ENCODE peak calls at places on chromosome 14, in seven cellular contexts. One of them, this sample, is unnamed.

GRCh38 chr14:37328673-37329072 is 130.9 kb downstream of the MIPOL1 start:
- DNase-seq in A549: peak
- DNase-seq in left lung: no peak
- DNase-seq in PC-3: no peak
- DNase-seq in CD8-positive, alpha-beta memory T cell: no peak
- DNase-seq in AG09309: no peak
- DNase-seq in CD4-positive, CD25-positive, alpha-beta regulatory T cell: no peak
- DNase-seq in this sample: no peak

GRCh38 chr14:93156693-93157369 is 27.9 kb downstream of the MOAP1 start:
- DNase-seq in PC-3: peak
- DNase-seq in A549: no peak
- DNase-seq in CD4-positive, CD25-positive, alpha-beta regulatory T cell: no peak
- DNase-seq in CD8-positive, alpha-beta memory T cell: no peak
- DNase-seq in AG09309: no peak
- DNase-seq in left lung: peak
- DNase-seq in this sample: no peak

GRCh38 chr14:39765676-39766075 is 333.4 kb upstream of the FBXO33 start:
- DNase-seq in CD8-positive, alpha-beta memory T cell: no peak
- DNase-seq in AG09309: no peak
- DNase-seq in CD4-positive, CD25-positive, alpha-beta regulatory T cell: no peak
- DNase-seq in PC-3: no peak
- DNase-seq in left lung: no peak
- DNase-seq in A549: no peak
- DNase-seq in this sample: no peak

GRCh38 chr14:93029911-93030555 is 85.7 kb downstream of the ITPK1 start:
- DNase-seq in A549: no peak
- DNase-seq in AG09309: no peak
- DNase-seq in PC-3: peak
- DNase-seq in CD8-positive, alpha-beta memory T cell: no peak
- DNase-seq in left lung: no peak
- DNase-seq in CD4-positive, CD25-positive, alpha-beta regulatory T cell: no peak
- DNase-seq in this sample: no peak

GRCh38 chr14:34374998-34375740 is 86.9 kb downstream of the SPTSSA start:
- DNase-seq in PC-3: peak
- DNase-seq in CD8-positive, alpha-beta memory T cell: no peak
- DNase-seq in A549: no peak
- DNase-seq in AG09309: no peak
- DNase-seq in left lung: no peak
- DNase-seq in CD4-positive, CD25-positive, alpha-beta regulatory T cell: no peak
- DNase-seq in this sample: no peak

GRCh38 chr14:96246535-96246839 is 9.5 kb upstream of the BDKRB1 start:
- DNase-seq in CD4-positive, CD25-positive, alpha-beta regulatory T cell: no peak
- DNase-seq in A549: peak
- DNase-seq in PC-3: peak
- DNase-seq in CD8-positive, alpha-beta memory T cell: no peak
- DNase-seq in AG09309: peak
- DNase-seq in left lung: no peak
- DNase-seq in this sample: peak

GRCh38 chr14:30608533-30609006 is 13.5 kb upstream of the SCFD1 start:
- DNase-seq in A549: peak
- DNase-seq in CD4-positive, CD25-positive, alpha-beta regulatory T cell: no peak
- DNase-seq in CD8-positive, alpha-beta memory T cell: no peak
- DNase-seq in PC-3: peak
- DNase-seq in AG09309: no peak
- DNase-seq in left lung: no peak
- DNase-seq in this sample: no peak

GRCh38 chr14:76926521-76927251 is 100.5 kb downstream of the LRRC74A start:
- DNase-seq in left lung: no peak
- DNase-seq in AG09309: no peak
- DNase-seq in CD4-positive, CD25-positive, alpha-beta regulatory T cell: peak
- DNase-seq in PC-3: no peak
- DNase-seq in CD8-positive, alpha-beta memory T cell: peak
- DNase-seq in A549: no peak
- DNase-seq in this sample: no peak

GRCh38 chr14:31479026-31479425 is 8.8 kb downstream of the GPR33 start:
- DNase-seq in left lung: no peak
- DNase-seq in AG09309: no peak
- DNase-seq in A549: no peak
- DNase-seq in CD8-positive, alpha-beta memory T cell: no peak
- DNase-seq in CD4-positive, CD25-positive, alpha-beta regulatory T cell: no peak
- DNase-seq in PC-3: no peak
- DNase-seq in this sample: no peak

GRCh38 chr14:20278414-20278813 is 27.3 kb downstream of the TTC5 start:
- DNase-seq in AG09309: no peak
- DNase-seq in PC-3: peak
- DNase-seq in CD4-positive, CD25-positive, alpha-beta regulatory T cell: peak
- DNase-seq in CD8-positive, alpha-beta memory T cell: no peak
- DNase-seq in left lung: no peak
- DNase-seq in A549: no peak
- DNase-seq in this sample: no peak

GRCh38 chr14:96274122-96274910 is 18.3 kb downstream of the BDKRB1 start:
- DNase-seq in left lung: no peak
- DNase-seq in A549: no peak
- DNase-seq in CD4-positive, CD25-positive, alpha-beta regulatory T cell: no peak
- DNase-seq in CD8-positive, alpha-beta memory T cell: no peak
- DNase-seq in PC-3: no peak
- DNase-seq in AG09309: peak
- DNase-seq in this sample: peak

GRCh38 chr14:65753061-65753460 is 340.5 kb downstream of the FUT8 start:
- DNase-seq in A549: no peak
- DNase-seq in CD4-positive, CD25-positive, alpha-beta regulatory T cell: no peak
- DNase-seq in CD8-positive, alpha-beta memory T cell: no peak
- DNase-seq in left lung: no peak
- DNase-seq in AG09309: no peak
- DNase-seq in PC-3: no peak
- DNase-seq in this sample: no peak

GRCh38 chr14:105944632-105945610 is 418.5 kb downstream of the TMEM121 start:
- DNase-seq in AG09309: no peak
- DNase-seq in PC-3: peak
- DNase-seq in CD4-positive, CD25-positive, alpha-beta regulatory T cell: peak
- DNase-seq in A549: peak
- DNase-seq in left lung: peak
- DNase-seq in CD8-positive, alpha-beta memory T cell: peak
- DNase-seq in this sample: no peak

GRCh38 chr14:90454041-90455000 is 57.5 kb downstream of the CALM1 start:
- DNase-seq in PC-3: peak
- DNase-seq in AG09309: no peak
- DNase-seq in CD8-positive, alpha-beta memory T cell: no peak
- DNase-seq in CD4-positive, CD25-positive, alpha-beta regulatory T cell: peak
- DNase-seq in A549: peak
- DNase-seq in left lung: no peak
- DNase-seq in this sample: peak

GRCh38 chr14:101917413-101918124 is 46.8 kb upstream of the DYNC1H1 start:
- DNase-seq in A549: no peak
- DNase-seq in AG09309: no peak
- DNase-seq in CD8-positive, alpha-beta memory T cell: no peak
- DNase-seq in left lung: no peak
- DNase-seq in CD4-positive, CD25-positive, alpha-beta regulatory T cell: no peak
- DNase-seq in PC-3: no peak
- DNase-seq in this sample: no peak

GRCh38 chr14:71442503-71442902 is 489.7 kb upstream of the RGS6 start:
- DNase-seq in left lung: no peak
- DNase-seq in AG09309: no peak
- DNase-seq in CD4-positive, CD25-positive, alpha-beta regulatory T cell: no peak
- DNase-seq in CD8-positive, alpha-beta memory T cell: no peak
- DNase-seq in PC-3: no peak
- DNase-seq in A549: no peak
- DNase-seq in this sample: no peak

GRCh38 chr14:101066826-101067508 is 163.4 kb upstream of the RTL1 start:
- DNase-seq in PC-3: no peak
- DNase-seq in A549: no peak
- DNase-seq in AG09309: no peak
- DNase-seq in CD4-positive, CD25-positive, alpha-beta regulatory T cell: no peak
- DNase-seq in CD8-positive, alpha-beta memory T cell: no peak
- DNase-seq in left lung: peak
- DNase-seq in this sample: no peak

GRCh38 chr14:98006008-98006407 is 1208.8 kb downstream of the VRK1 start:
- DNase-seq in AG09309: no peak
- DNase-seq in CD4-positive, CD25-positive, alpha-beta regulatory T cell: no peak
- DNase-seq in PC-3: no peak
- DNase-seq in CD8-positive, alpha-beta memory T cell: no peak
- DNase-seq in A549: no peak
- DNase-seq in left lung: no peak
- DNase-seq in this sample: no peak

GRCh38 chr14:98015921-98016320 is 1218.7 kb downstream of the VRK1 start:
- DNase-seq in A549: no peak
- DNase-seq in CD8-positive, alpha-beta memory T cell: no peak
- DNase-seq in left lung: no peak
- DNase-seq in AG09309: no peak
- DNase-seq in CD4-positive, CD25-positive, alpha-beta regulatory T cell: peak
- DNase-seq in PC-3: no peak
- DNase-seq in this sample: no peak

GRCh38 chr14:98008381-98009113 is 1211.4 kb downstream of the VRK1 start:
- DNase-seq in PC-3: peak
- DNase-seq in CD8-positive, alpha-beta memory T cell: no peak
- DNase-seq in AG09309: no peak
- DNase-seq in CD4-positive, CD25-positive, alpha-beta regulatory T cell: peak
- DNase-seq in left lung: no peak
- DNase-seq in A549: no peak
- DNase-seq in this sample: no peak

GRCh38 chr14:98014851-98015615 is 1217.9 kb downstream of the VRK1 start:
- DNase-seq in AG09309: no peak
- DNase-seq in left lung: no peak
- DNase-seq in A549: no peak
- DNase-seq in PC-3: no peak
- DNase-seq in CD8-positive, alpha-beta memory T cell: no peak
- DNase-seq in CD4-positive, CD25-positive, alpha-beta regulatory T cell: no peak
- DNase-seq in this sample: no peak

GRCh38 chr14:98010791-98011190 is 1213.6 kb downstream of the VRK1 start:
- DNase-seq in CD8-positive, alpha-beta memory T cell: no peak
- DNase-seq in CD4-positive, CD25-positive, alpha-beta regulatory T cell: peak
- DNase-seq in PC-3: no peak
- DNase-seq in left lung: no peak
- DNase-seq in A549: no peak
- DNase-seq in AG09309: no peak
- DNase-seq in this sample: no peak
- H3K4me3 ChIP-seq in CD8-positive, alpha-beta memory T cell: no peak
- H3K4me3 ChIP-seq in CD4-positive, CD25-positive, alpha-beta regulatory T cell: no peak
- H3K4me3 ChIP-seq in PC-3: no peak
- H3K4me3 ChIP-seq in left lung: no peak
- H3K4me3 ChIP-seq in A549: no peak
- H3K4me3 ChIP-seq in AG09309: no peak
- H3K4me3 ChIP-seq in this sample: no peak

DNA sequence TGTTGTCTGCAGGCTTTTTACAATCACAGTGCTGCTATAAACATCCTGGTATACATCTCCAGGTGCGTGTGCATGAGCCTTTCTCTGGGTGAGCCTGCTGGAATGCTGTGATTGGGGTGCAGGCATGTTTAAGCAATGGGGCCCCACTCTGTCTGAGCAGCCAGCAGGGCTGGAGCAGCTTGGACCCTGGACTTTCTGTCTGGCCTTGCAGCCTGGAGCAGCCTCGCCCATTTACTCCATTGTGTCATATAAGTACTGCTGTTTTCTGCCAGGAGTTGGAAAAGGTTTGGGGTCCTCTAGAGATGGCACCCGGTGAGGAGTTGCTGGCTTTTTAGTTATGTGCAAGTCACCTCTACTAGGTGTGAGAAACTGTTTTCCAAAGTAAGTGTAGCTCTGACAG is 199.0 kb downstream of the KIF26A start:
- DNase-seq in CD8-positive, alpha-beta memory T cell: no peak
- DNase-seq in CD4-positive, CD25-positive, alpha-beta regulatory T cell: no peak
- DNase-seq in AG09309: no peak
- DNase-seq in left lung: no peak
- DNase-seq in A549: no peak
- DNase-seq in PC-3: no peak
- DNase-seq in this sample: no peak
- H3K4me3 ChIP-seq in CD8-positive, alpha-beta memory T cell: no peak
- H3K4me3 ChIP-seq in CD4-positive, CD25-positive, alpha-beta regulatory T cell: no peak
- H3K4me3 ChIP-seq in AG09309: no peak
- H3K4me3 ChIP-seq in left lung: no peak
- H3K4me3 ChIP-seq in A549: no peak
- H3K4me3 ChIP-seq in PC-3: no peak
- H3K4me3 ChIP-seq in this sample: no peak

GRCh38 chr14:95215094-95215493 is 57.8 kb upstream of the DICER1 start:
- DNase-seq in left lung: no peak
- DNase-seq in CD4-positive, CD25-positive, alpha-beta regulatory T cell: no peak
- DNase-seq in A549: no peak
- DNase-seq in PC-3: no peak
- DNase-seq in AG09309: no peak
- DNase-seq in CD8-positive, alpha-beta memory T cell: no peak
- DNase-seq in this sample: no peak

GRCh38 chr14:95213774-95214173 is 56.4 kb upstream of the DICER1 start:
- DNase-seq in AG09309: no peak
- DNase-seq in A549: no peak
- DNase-seq in PC-3: no peak
- DNase-seq in left lung: no peak
- DNase-seq in CD4-positive, CD25-positive, alpha-beta regulatory T cell: no peak
- DNase-seq in CD8-positive, alpha-beta memory T cell: no peak
- DNase-seq in this sample: no peak

GRCh38 chr14:95210699-95211098 is 53.4 kb upstream of the DICER1 start:
- DNase-seq in CD8-positive, alpha-beta memory T cell: no peak
- DNase-seq in left lung: peak
- DNase-seq in CD4-positive, CD25-positive, alpha-beta regulatory T cell: no peak
- DNase-seq in PC-3: no peak
- DNase-seq in A549: no peak
- DNase-seq in AG09309: no peak
- DNase-seq in this sample: no peak

GRCh38 chr14:95208598-95208997 is 51.3 kb upstream of the DICER1 start:
- DNase-seq in AG09309: no peak
- DNase-seq in PC-3: no peak
- DNase-seq in A549: no peak
- DNase-seq in CD8-positive, alpha-beta memory T cell: no peak
- DNase-seq in left lung: no peak
- DNase-seq in CD4-positive, CD25-positive, alpha-beta regulatory T cell: no peak
- DNase-seq in this sample: no peak

GRCh38 chr14:95211721-95212504 is 54.6 kb upstream of the DICER1 start:
- DNase-seq in CD8-positive, alpha-beta memory T cell: no peak
- DNase-seq in A549: no peak
- DNase-seq in AG09309: no peak
- DNase-seq in PC-3: no peak
- DNase-seq in left lung: peak
- DNase-seq in CD4-positive, CD25-positive, alpha-beta regulatory T cell: no peak
- DNase-seq in this sample: no peak
- H3K4me3 ChIP-seq in CD8-positive, alpha-beta memory T cell: no peak
- H3K4me3 ChIP-seq in A549: no peak
- H3K4me3 ChIP-seq in AG09309: no peak
- H3K4me3 ChIP-seq in PC-3: no peak
- H3K4me3 ChIP-seq in left lung: no peak
- H3K4me3 ChIP-seq in CD4-positive, CD25-positive, alpha-beta regulatory T cell: no peak
- H3K4me3 ChIP-seq in this sample: no peak

GRCh38 chr14:88792572-88793258 is at the start of gene EML5:
- DNase-seq in CD4-positive, CD25-positive, alpha-beta regulatory T cell: peak
- DNase-seq in A549: peak
- DNase-seq in PC-3: peak
- DNase-seq in left lung: peak
- DNase-seq in CD8-positive, alpha-beta memory T cell: peak
- DNase-seq in AG09309: no peak
- DNase-seq in this sample: peak

GRCh38 chr14:88793259-88793625 is 489 bp upstream of the EML5 start:
- DNase-seq in PC-3: no peak
- DNase-seq in left lung: peak
- DNase-seq in CD8-positive, alpha-beta memory T cell: no peak
- DNase-seq in A549: no peak
- DNase-seq in CD4-positive, CD25-positive, alpha-beta regulatory T cell: no peak
- DNase-seq in AG09309: no peak
- DNase-seq in this sample: no peak

GRCh38 chr14:88790501-88791251 is 2.1 kb downstream of the EML5 start:
- DNase-seq in left lung: no peak
- DNase-seq in AG09309: no peak
- DNase-seq in CD4-positive, CD25-positive, alpha-beta regulatory T cell: no peak
- DNase-seq in CD8-positive, alpha-beta memory T cell: no peak
- DNase-seq in A549: no peak
- DNase-seq in PC-3: no peak
- DNase-seq in this sample: no peak

GRCh38 chr14:88791629-88792571 is 853 bp downstream of the EML5 start:
- DNase-seq in PC-3: no peak
- DNase-seq in A549: peak
- DNase-seq in CD8-positive, alpha-beta memory T cell: no peak
- DNase-seq in CD4-positive, CD25-positive, alpha-beta regulatory T cell: peak
- DNase-seq in AG09309: no peak
- DNase-seq in left lung: peak
- DNase-seq in this sample: no peak

GRCh38 chr14:88791252-88791621 is 1.5 kb downstream of the EML5 start:
- DNase-seq in PC-3: no peak
- DNase-seq in CD8-positive, alpha-beta memory T cell: no peak
- DNase-seq in AG09309: no peak
- DNase-seq in left lung: no peak
- DNase-seq in CD4-positive, CD25-positive, alpha-beta regulatory T cell: no peak
- DNase-seq in A549: no peak
- DNase-seq in this sample: no peak
- H3K4me3 ChIP-seq in PC-3: peak
- H3K4me3 ChIP-seq in CD8-positive, alpha-beta memory T cell: no peak
- H3K4me3 ChIP-seq in AG09309: no peak
- H3K4me3 ChIP-seq in left lung: no peak
- H3K4me3 ChIP-seq in CD4-positive, CD25-positive, alpha-beta regulatory T cell: peak
- H3K4me3 ChIP-seq in A549: no peak
- H3K4me3 ChIP-seq in this sample: no peak

This sample was measured in skeletal muscle cell.